ENCODE peak calls at places on chromosome 22, in ten cellular contexts. G, Z, V, A, R, D, U, P, Q and M are unnamed samples.

GRCh38 chr22:50548046-50548912 is 2.6 kb downstream of the KLHDC7B start:
- DNase-seq in G (no peak), Z (no peak), V (no peak), A (no peak), R (peak; percentile 61), D (no peak), U (no peak), P (no peak), Q (no peak), M (no peak)

GRCh38 chr22:30892286-30892685 is 76.3 kb downstream of the MORC2 start:
- DNase-seq in G (no peak), Z (no peak), V (no peak), A (no peak), R (peak; percentile 44), D (no peak), U (peak; percentile 1), P (peak; percentile 23), Q (no peak), M (no peak)

GRCh38 chr22:25389541-25389919 is 170.1 kb downstream of the CRYBB2 start:
- DNase-seq in G (no peak), Z (no peak), V (no peak), A (no peak), R (peak; percentile 41), D (no peak), U (no peak), P (no peak), Q (no peak), M (no peak)

GRCh38 chr22:24303007-24303406 is 32.4 kb downstream of the SPECC1L start:
- DNase-seq in G (no peak), Z (no peak), V (no peak), A (no peak), R (no peak), D (no peak), U (no peak), P (no peak), Q (no peak), M (no peak)

GRCh38 chr22:36197065-36197440 is 4.6 kb downstream of the APOL4 start:
- DNase-seq in G (no peak), Z (peak; percentile 43), V (peak; percentile 39), A (no peak), R (no peak), D (peak; percentile 81), U (peak; percentile 67), P (no peak), Q (peak; percentile 70), M (peak; percentile 40)

GRCh38 chr22:31400023-31400397 is 606 bp downstream of the DRG1 start:
- DNase-seq in G (no peak), Z (peak; percentile 30), V (no peak), A (no peak), R (no peak), D (peak; percentile 47), U (no peak), P (no peak), Q (peak; percentile 35), M (peak; percentile 33)

GRCh38 chr22:27370281-27370680 is 431.3 kb downstream of the MN1 start:
- DNase-seq in G (no peak), Z (no peak), V (no peak), A (no peak), R (no peak), D (no peak), U (no peak), P (no peak), Q (no peak), M (no peak)

GRCh38 chr22:24033731-24034130 is 22.6 kb downstream of the CABIN1 start:
- DNase-seq in G (no peak), Z (no peak), V (no peak), A (no peak), R (no peak), D (no peak), U (no peak), P (no peak), Q (no peak), M (no peak)

GRCh38 chr22:27378994-27379393 is 422.6 kb downstream of the MN1 start:
- DNase-seq in G (no peak), Z (no peak), V (no peak), A (no peak), R (no peak), D (no peak), U (no peak), P (no peak), Q (no peak), M (no peak)

GRCh38 chr22:33639588-33640254 is 280.6 kb downstream of the LARGE1 start:
- DNase-seq in G (no peak), Z (no peak), V (no peak), A (no peak), R (no peak), D (no peak), U (no peak), P (no peak), Q (no peak), M (no peak)

GRCh38 chr22:24938741-24939341 is 7.7 kb downstream of the LHFPL7 start:
- DNase-seq in G (peak; percentile 48), Z (peak; percentile 32), V (peak; percentile 44), A (no peak), R (peak; percentile 58), D (peak; percentile 52), U (no peak), P (no peak), Q (peak; percentile 25), M (peak; percentile 32)

GRCh38 chr22:43993072-43993760 is 30.9 kb upstream of the PARVB start:
- DNase-seq in G (peak; percentile 40), Z (peak; percentile 61), V (peak; percentile 60), A (peak; percentile 24), R (peak; percentile 82), D (peak; percentile 80), U (peak; percentile 45), P (peak; percentile 54), Q (peak; percentile 64), M (peak; percentile 58)
- H3K4me3 ChIP-seq in G (no peak overlapping the region), Z (no peak overlapping the region), V (no peak overlapping the region), A (no peak overlapping the region), R (no peak overlapping the region), D (no peak overlapping the region), U (no peak overlapping the region), P (no peak overlapping the region), Q (no peak overlapping the region), M (no peak overlapping the region)

GRCh38 chr22:17095538-17095937 is 10.7 kb downstream of the IL17RA start:
- DNase-seq in G (no peak), Z (no peak), V (no peak), A (no peak), R (no peak), D (peak; percentile 27), U (no peak), P (no peak), Q (no peak), M (peak; percentile 9)
- TF ChIP-seq CTCF in G (no peak), Z (peak; percentile 63), V (peak; percentile 6), A (peak; percentile 59), R (peak; percentile 68), D (peak; percentile 37), U (peak; percentile 51), P (no peak), Q (peak; percentile 27), M (peak; percentile 36)

DNA sequence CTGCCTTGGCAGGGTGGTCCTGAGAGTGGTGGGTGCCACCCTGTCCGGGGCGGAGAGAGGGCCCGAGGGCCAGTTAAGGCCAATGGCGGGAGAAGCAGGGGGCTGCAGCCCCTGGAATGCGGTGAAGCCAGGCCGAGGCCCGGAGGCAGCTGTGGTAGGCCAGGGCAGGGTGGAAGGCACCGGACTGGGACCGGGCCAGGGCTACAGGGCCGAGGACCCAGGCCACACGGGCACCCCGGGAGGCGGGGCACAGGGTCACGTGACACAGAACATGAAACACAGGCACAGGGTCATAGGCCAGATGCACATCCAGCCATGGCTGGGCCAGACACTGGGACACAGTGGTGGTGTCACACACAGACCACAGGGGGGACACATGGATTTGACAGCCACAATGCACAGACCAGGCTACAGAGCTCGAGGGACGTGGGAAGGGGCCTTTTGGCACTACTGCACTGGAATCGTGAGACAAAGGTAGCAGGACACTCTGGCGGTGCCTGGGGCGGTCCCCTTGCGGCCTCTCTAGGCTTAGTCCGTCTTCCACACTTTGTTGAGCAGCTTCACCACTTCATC is 2.8 kb downstream of the SLC25A1 start:
- DNase-seq in G (no peak), Z (no peak), V (no peak), A (no peak), R (no peak), D (peak; percentile 17), U (no peak), P (no peak), Q (no peak), M (no peak)
- H3K4me3 ChIP-seq in G (no peak overlapping the region), Z (no peak overlapping the region), V (no peak overlapping the region), A (no peak overlapping the region), R (no peak overlapping the region), D (no peak overlapping the region), U (no peak overlapping the region), P (no peak overlapping the region), Q (no peak overlapping the region), M (no peak overlapping the region)

GRCh38 chr22:37491106-37491505 is 4.9 kb upstream of the MFNG start:
- DNase-seq in G (no peak), Z (no peak), V (no peak), A (no peak), R (no peak), D (no peak), U (no peak), P (no peak), Q (no peak), M (no peak)

GRCh38 chr22:37493979-37494378 is 7.8 kb upstream of the MFNG start:
- DNase-seq in G (no peak), Z (no peak), V (no peak), A (no peak), R (no peak), D (no peak), U (no peak), P (no peak), Q (no peak), M (no peak)

GRCh38 chr22:37491559-37492427 is 5.6 kb upstream of the MFNG start:
- DNase-seq in G (peak; percentile 65), Z (no peak), V (no peak), A (no peak), R (no peak), D (no peak), U (no peak), P (no peak), Q (no peak), M (no peak)

GRCh38 chr22:37489994-37490393 is 3.8 kb upstream of the MFNG start:
- DNase-seq in G (no peak), Z (no peak), V (no peak), A (no peak), R (no peak), D (no peak), U (no peak), P (no peak), Q (no peak), M (no peak)

DNA sequence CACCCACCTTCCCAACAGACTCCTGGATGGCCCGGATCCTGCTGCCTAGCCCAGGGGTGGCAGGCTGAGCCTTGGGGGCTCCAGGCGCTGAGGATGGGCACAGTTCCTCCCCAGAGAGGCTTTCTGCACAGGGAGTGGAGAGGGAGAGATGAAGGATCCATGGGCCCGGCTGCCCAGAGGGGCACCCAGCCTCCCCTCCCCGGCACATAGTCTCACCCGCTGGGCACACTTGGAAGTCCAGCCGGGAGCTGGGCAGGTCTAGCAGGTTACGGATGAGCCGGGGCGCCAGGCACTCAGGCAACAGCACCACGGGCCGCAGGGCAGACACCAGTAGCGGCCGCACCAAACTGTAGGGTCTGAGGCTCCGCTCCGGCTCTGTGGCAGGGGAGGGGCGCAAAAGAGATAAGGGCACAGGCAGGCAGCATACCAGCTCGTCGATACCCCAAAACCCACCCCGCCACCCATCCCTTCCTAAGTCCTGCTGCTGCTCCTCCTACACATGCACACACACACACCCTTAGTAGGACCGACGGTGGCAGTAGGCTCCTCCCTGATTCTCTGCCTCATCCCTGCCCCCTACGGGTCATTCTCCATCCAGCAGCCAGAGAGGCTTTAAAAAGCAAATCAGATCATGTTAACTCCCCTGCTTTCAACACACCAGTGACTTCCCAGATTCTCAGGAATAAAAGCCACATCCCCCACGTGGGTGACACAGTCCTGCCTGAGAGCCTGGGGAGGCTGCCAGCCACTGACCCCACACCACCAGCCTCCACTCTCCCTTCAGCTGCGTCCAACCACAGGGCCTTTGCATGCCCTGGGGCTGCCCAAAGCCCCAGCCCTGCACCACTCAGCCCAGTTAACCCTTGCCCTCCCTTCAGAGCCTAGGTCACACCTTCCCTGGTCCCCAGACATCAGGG is 6.5 kb upstream of the MFNG start:
- DNase-seq in G (peak; percentile 63), Z (peak; percentile 52), V (peak; percentile 27), A (no peak), R (peak; percentile 84), D (peak; percentile 80), U (no peak), P (no peak), Q (peak; percentile 59), M (peak; percentile 60)
- TF ChIP-seq CTCF in G (peak; percentile 12), Z (peak; percentile 67), V (no peak), A (peak; percentile 67), R (peak; percentile 90), D (peak; percentile 69), U (peak; percentile 47), P (no peak), Q (peak; percentile 44), M (peak; percentile 57)